ENCODE peak calls at places on chromosomes 3 and 15, in seven cellular contexts. One of them, this sample, is unnamed.

GRCh38 chr3:13009946-13010315 is 63.3 kb downstream of the IQSEC1 start:
- DNase-seq in endothelial cell of umbilical vein: no peak
- DNase-seq in GM23338: no peak
- DNase-seq in HCT116: no peak
- DNase-seq in stomach: no peak
- DNase-seq in SK-N-SH: no peak
- DNase-seq in suprapubic skin: no peak
- DNase-seq in this sample: no peak

GRCh38 chr3:75327453-75327852 is 336.7 kb upstream of the FRG2C start:
- DNase-seq in suprapubic skin: no peak
- DNase-seq in HCT116: no peak
- DNase-seq in endothelial cell of umbilical vein: no peak
- DNase-seq in SK-N-SH: no peak
- DNase-seq in stomach: no peak
- DNase-seq in GM23338: no peak
- DNase-seq in this sample: no peak

GRCh38 chr3:148718982-148719862 is 21.5 kb downstream of the AGTR1 start:
- DNase-seq in HCT116: peak; percentile 4
- DNase-seq in GM23338: peak; percentile 40
- DNase-seq in SK-N-SH: no peak
- DNase-seq in stomach: no peak
- DNase-seq in endothelial cell of umbilical vein: no peak
- DNase-seq in suprapubic skin: no peak
- DNase-seq in this sample: no peak

GRCh38 chr3:42473083-42473932 is 29.1 kb upstream of the VIPR1 start:
- DNase-seq in HCT116: no peak
- DNase-seq in stomach: peak; percentile 74
- DNase-seq in GM23338: no peak
- DNase-seq in endothelial cell of umbilical vein: peak; percentile 92
- DNase-seq in suprapubic skin: no peak
- DNase-seq in SK-N-SH: no peak
- DNase-seq in this sample: peak; percentile 47

GRCh38 chr15:40569139-40569953 is at the start of gene RPUSD2:
- DNase-seq in HCT116: peak; percentile 84
- DNase-seq in suprapubic skin: peak; percentile 96
- DNase-seq in SK-N-SH: peak; percentile 97
- DNase-seq in GM23338: peak; percentile 98
- DNase-seq in stomach: peak; percentile 94
- DNase-seq in endothelial cell of umbilical vein: peak; percentile 92
- DNase-seq in this sample: peak; percentile 94

GRCh38 chr15:78389356-78389755 is 48.7 kb upstream of the IREB2 start:
- DNase-seq in SK-N-SH: no peak
- DNase-seq in GM23338: no peak
- DNase-seq in HCT116: no peak
- DNase-seq in stomach: peak; percentile 10
- DNase-seq in suprapubic skin: no peak
- DNase-seq in endothelial cell of umbilical vein: no peak
- DNase-seq in this sample: no peak

GRCh38 chr3:194632211-194632982 is 822 bp downstream of the TMEM44 start:
- DNase-seq in stomach: no peak
- DNase-seq in HCT116: no peak
- DNase-seq in GM23338: no peak
- DNase-seq in SK-N-SH: no peak
- DNase-seq in suprapubic skin: no peak
- DNase-seq in endothelial cell of umbilical vein: peak; percentile 26
- DNase-seq in this sample: no peak

GRCh38 chr3:24495334-24495994 is 814 bp upstream of the THRB start:
- DNase-seq in stomach: peak; percentile 70
- DNase-seq in SK-N-SH: peak; percentile 63
- DNase-seq in endothelial cell of umbilical vein: no peak
- DNase-seq in suprapubic skin: peak; percentile 82
- DNase-seq in HCT116: peak; percentile 60
- DNase-seq in GM23338: peak; percentile 80
- DNase-seq in this sample: peak; percentile 53

GRCh38 chr3:38555149-38555840 is 59.2 kb downstream of the EXOG start:
- DNase-seq in suprapubic skin: no peak
- DNase-seq in stomach: no peak
- DNase-seq in SK-N-SH: no peak
- DNase-seq in GM23338: no peak
- DNase-seq in endothelial cell of umbilical vein: no peak
- DNase-seq in HCT116: no peak
- DNase-seq in this sample: peak; percentile 2

GRCh38 chr3:121992601-121993560 is 29.2 kb downstream of the ILDR1 start:
- DNase-seq in SK-N-SH: no peak
- DNase-seq in stomach: no peak
- DNase-seq in HCT116: no peak
- DNase-seq in suprapubic skin: no peak
- DNase-seq in GM23338: no peak
- DNase-seq in endothelial cell of umbilical vein: no peak
- DNase-seq in this sample: no peak

GRCh38 chr15:38029741-38030140 is 95.3 kb downstream of the TMCO5A start:
- DNase-seq in GM23338: no peak
- DNase-seq in SK-N-SH: no peak
- DNase-seq in endothelial cell of umbilical vein: peak; percentile 41
- DNase-seq in stomach: no peak
- DNase-seq in suprapubic skin: no peak
- DNase-seq in HCT116: no peak
- DNase-seq in this sample: no peak

GRCh38 chr15:34370643-34371042 is 3.6 kb upstream of the LPCAT4 start:
- DNase-seq in endothelial cell of umbilical vein: no peak
- DNase-seq in suprapubic skin: no peak
- DNase-seq in SK-N-SH: no peak
- DNase-seq in HCT116: no peak
- DNase-seq in stomach: no peak
- DNase-seq in GM23338: no peak
- DNase-seq in this sample: no peak

DNA sequence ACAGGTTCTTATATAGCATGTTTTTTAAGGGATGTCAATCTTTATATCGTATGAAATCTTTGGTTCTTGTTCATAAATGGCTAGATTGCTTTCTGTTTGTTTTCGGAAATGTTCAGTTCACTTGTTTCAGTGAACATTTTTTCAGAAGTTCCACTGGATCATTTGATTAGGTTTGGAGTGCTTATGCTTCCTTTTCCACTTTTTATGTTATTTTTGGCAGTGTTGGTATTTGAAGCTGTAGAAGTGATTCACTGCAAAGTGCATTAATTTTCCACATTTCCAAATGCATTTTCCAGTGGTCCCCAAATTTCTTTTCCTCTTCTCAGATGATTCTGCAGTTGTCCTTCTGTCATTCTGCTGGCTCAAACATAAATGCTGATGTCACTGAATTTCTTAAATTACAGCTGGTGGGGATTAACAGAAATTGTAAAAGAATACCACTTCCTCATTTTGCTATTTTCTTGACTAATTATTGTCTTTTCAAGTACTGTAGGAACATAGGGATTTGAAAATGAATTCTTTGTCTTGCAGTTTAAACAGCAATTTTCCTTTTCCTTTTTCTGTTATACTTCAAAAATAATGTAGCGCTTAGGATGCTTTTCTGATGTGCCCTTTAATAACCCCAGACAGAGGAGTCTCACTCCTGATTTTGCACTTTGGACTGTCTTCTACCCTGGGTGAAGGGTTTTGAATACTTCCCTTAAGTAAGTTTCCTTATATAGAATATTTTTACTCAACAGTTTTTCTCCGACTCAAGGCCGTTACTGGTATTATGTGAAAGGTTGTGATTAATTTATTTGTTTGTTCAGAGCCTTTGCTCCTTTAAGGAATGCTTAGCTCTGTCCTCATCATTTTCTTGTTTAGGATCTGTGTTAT is 24.9 kb downstream of the MITF start:
- DNase-seq in suprapubic skin: no peak
- DNase-seq in endothelial cell of umbilical vein: peak; percentile 80
- DNase-seq in SK-N-SH: no peak
- DNase-seq in stomach: no peak
- DNase-seq in HCT116: no peak
- DNase-seq in GM23338: no peak
- DNase-seq in this sample: no peak
- H3K4me1 ChIP-seq in suprapubic skin: peaks cover 71% of the 10 kb centered on the region
- H3K4me1 ChIP-seq in endothelial cell of umbilical vein: peaks cover 25% of the 10 kb centered on the region
- H3K4me1 ChIP-seq in SK-N-SH: peaks cover 17% of the 10 kb centered on the region
- H3K4me1 ChIP-seq in stomach: peaks cover 57% of the 10 kb centered on the region
- H3K4me1 ChIP-seq in HCT116: no peaks in the 10 kb centered on the region
- H3K4me1 ChIP-seq in GM23338: no peaks in the 10 kb centered on the region
- H3K4me1 ChIP-seq in this sample: peaks cover 16% of the 10 kb centered on the region

DNA sequence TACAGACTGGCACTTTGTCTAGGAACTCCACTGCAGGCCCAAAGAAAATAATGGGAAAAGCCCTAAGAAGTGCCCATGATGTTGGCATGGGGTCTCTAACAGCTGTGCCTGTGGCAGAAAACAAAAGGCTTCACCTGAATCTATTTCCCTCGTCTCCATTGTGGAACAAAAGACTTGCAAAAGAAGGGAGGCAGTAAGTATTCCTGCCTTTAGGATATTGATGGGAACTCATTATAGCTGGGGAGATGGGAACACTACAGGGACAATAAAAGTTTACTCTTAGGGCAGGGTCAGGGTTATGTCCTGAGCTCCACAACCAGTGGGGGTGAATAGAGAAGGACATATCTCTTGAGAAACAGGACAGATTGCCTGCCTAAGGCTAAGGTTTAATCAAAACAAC is 930.6 kb upstream of the EPHA6 start:
- DNase-seq in SK-N-SH: no peak
- DNase-seq in suprapubic skin: no peak
- DNase-seq in stomach: no peak
- DNase-seq in HCT116: no peak
- DNase-seq in GM23338: peak; percentile 36
- DNase-seq in endothelial cell of umbilical vein: no peak
- DNase-seq in this sample: no peak
- TF ChIP-seq POLR2AphosphoS5 in SK-N-SH: no peak
- TF ChIP-seq POLR2AphosphoS5 in suprapubic skin: no peak
- TF ChIP-seq POLR2AphosphoS5 in stomach: no peak
- TF ChIP-seq POLR2AphosphoS5 in HCT116: no peak
- TF ChIP-seq POLR2AphosphoS5 in GM23338: no peak
- TF ChIP-seq POLR2AphosphoS5 in endothelial cell of umbilical vein: no peak
- TF ChIP-seq POLR2AphosphoS5 in this sample: no peak

GRCh38 chr15:73699249-73700040 is 15.3 kb downstream of the CD276 start:
- DNase-seq in SK-N-SH: no peak
- DNase-seq in endothelial cell of umbilical vein: no peak
- DNase-seq in GM23338: no peak
- DNase-seq in HCT116: no peak
- DNase-seq in stomach: no peak
- DNase-seq in suprapubic skin: no peak
- DNase-seq in this sample: no peak
- H3K4me1 ChIP-seq in SK-N-SH: peaks cover 20% of the 10 kb centered on the region
- H3K4me1 ChIP-seq in endothelial cell of umbilical vein: peaks cover 21% of the 10 kb centered on the region
- H3K4me1 ChIP-seq in GM23338: peaks cover 30% of the 10 kb centered on the region
- H3K4me1 ChIP-seq in HCT116: peaks cover 16% of the 10 kb centered on the region
- H3K4me1 ChIP-seq in stomach: peaks cover 37% of the 10 kb centered on the region
- H3K4me1 ChIP-seq in suprapubic skin: peaks cover 37% of the 10 kb centered on the region
- H3K4me1 ChIP-seq in this sample: peaks cover 26% of the 10 kb centered on the region

GRCh38 chr3:178517665-178518366 is 18.4 kb upstream of the KCNMB2 start:
- DNase-seq in stomach: no peak
- DNase-seq in GM23338: no peak
- DNase-seq in SK-N-SH: no peak
- DNase-seq in HCT116: no peak
- DNase-seq in endothelial cell of umbilical vein: no peak
- DNase-seq in suprapubic skin: no peak
- DNase-seq in this sample: no peak
- TF ChIP-seq POLR2AphosphoS5 in stomach: no peak
- TF ChIP-seq POLR2AphosphoS5 in GM23338: no peak
- TF ChIP-seq POLR2AphosphoS5 in SK-N-SH: no peak
- TF ChIP-seq POLR2AphosphoS5 in HCT116: no peak
- TF ChIP-seq POLR2AphosphoS5 in endothelial cell of umbilical vein: no peak
- TF ChIP-seq POLR2AphosphoS5 in suprapubic skin: no peak
- TF ChIP-seq POLR2AphosphoS5 in this sample: no peak

GRCh38 chr15:74178326-74179100 is 5.0 kb downstream of the ISLR start:
- DNase-seq in HCT116: no peak
- DNase-seq in GM23338: no peak
- DNase-seq in endothelial cell of umbilical vein: no peak
- DNase-seq in SK-N-SH: peak; percentile 19
- DNase-seq in stomach: no peak
- DNase-seq in suprapubic skin: peak; percentile 55
- DNase-seq in this sample: no peak

GRCh38 chr15:74180689-74181602 is 7.4 kb downstream of the ISLR start:
- DNase-seq in stomach: no peak
- DNase-seq in SK-N-SH: peak; percentile 18
- DNase-seq in endothelial cell of umbilical vein: no peak
- DNase-seq in suprapubic skin: no peak
- DNase-seq in HCT116: no peak
- DNase-seq in GM23338: no peak
- DNase-seq in this sample: no peak

GRCh38 chr15:74179101-74179841 is 5.8 kb downstream of the ISLR start:
- DNase-seq in HCT116: no peak
- DNase-seq in SK-N-SH: peak; percentile 37
- DNase-seq in stomach: no peak
- DNase-seq in GM23338: no peak
- DNase-seq in endothelial cell of umbilical vein: peak; percentile 42
- DNase-seq in suprapubic skin: peak; percentile 86
- DNase-seq in this sample: peak; percentile 46

GRCh38 chr15:74182131-74182530 is 8.6 kb downstream of the ISLR start:
- DNase-seq in suprapubic skin: no peak
- DNase-seq in endothelial cell of umbilical vein: no peak
- DNase-seq in GM23338: no peak
- DNase-seq in HCT116: no peak
- DNase-seq in stomach: no peak
- DNase-seq in SK-N-SH: no peak
- DNase-seq in this sample: no peak

GRCh38 chr15:74179983-74180688 is 6.6 kb downstream of the ISLR start:
- DNase-seq in suprapubic skin: peak; percentile 61
- DNase-seq in stomach: no peak
- DNase-seq in GM23338: no peak
- DNase-seq in SK-N-SH: peak; percentile 31
- DNase-seq in HCT116: no peak
- DNase-seq in endothelial cell of umbilical vein: peak; percentile 18
- DNase-seq in this sample: peak; percentile 73
- H3K4me1 ChIP-seq in suprapubic skin: peaks cover 58% of the 10 kb centered on the region
- H3K4me1 ChIP-seq in stomach: peaks cover 45% of the 10 kb centered on the region
- H3K4me1 ChIP-seq in GM23338: no peaks in the 10 kb centered on the region
- H3K4me1 ChIP-seq in SK-N-SH: peaks cover 41% of the 10 kb centered on the region
- H3K4me1 ChIP-seq in HCT116: peaks cover 21% of the 10 kb centered on the region
- H3K4me1 ChIP-seq in endothelial cell of umbilical vein: peaks cover 20% of the 10 kb centered on the region
- H3K4me1 ChIP-seq in this sample: peaks cover 24% of the 10 kb centered on the region